ENCODE peak calls at places on chromosomes 16 and 17, in four cellular contexts. One of them, this sample, is unnamed.

GRCh38 chr17:49230636-49231562 is at the start of gene PHOSPHO1:
- DNase-seq in IMR-90: peak; percentile 76
- DNase-seq in H1: peak; percentile 73
- DNase-seq in neural progenitor cell: peak; percentile 96
- DNase-seq in this sample: peak; percentile 56

GRCh38 chr17:58535431-58535830 is 21.0 kb upstream of the MTMR4 start:
- DNase-seq in IMR-90: peak; percentile 22
- DNase-seq in neural progenitor cell: no peak
- DNase-seq in H1: no peak
- DNase-seq in this sample: peak; percentile 42

GRCh38 chr16:80997139-80997798 is 9.4 kb downstream of the CMC2 start:
- DNase-seq in neural progenitor cell: no peak
- DNase-seq in H1: no peak
- DNase-seq in IMR-90: no peak
- DNase-seq in this sample: peak; percentile 36

GRCh38 chr17:74514632-74515035 is 16.6 kb downstream of the CD300LB start:
- DNase-seq in neural progenitor cell: no peak
- DNase-seq in IMR-90: no peak
- DNase-seq in H1: no peak
- DNase-seq in this sample: no peak

GRCh38 chr16:81716478-81717210 is 62.4 kb upstream of the PLCG2 start:
- DNase-seq in neural progenitor cell: no peak
- DNase-seq in H1: no peak
- DNase-seq in IMR-90: no peak
- DNase-seq in this sample: no peak

GRCh38 chr16:49193596-49193995 is 88.0 kb downstream of the CBLN1 start:
- DNase-seq in IMR-90: no peak
- DNase-seq in neural progenitor cell: no peak
- DNase-seq in H1: no peak
- DNase-seq in this sample: no peak

GRCh38 chr16:71956500-71956899 is 43.7 kb downstream of the PKD1L3 start:
- DNase-seq in neural progenitor cell: no peak
- DNase-seq in IMR-90: no peak
- DNase-seq in H1: no peak
- DNase-seq in this sample: no peak

GRCh38 chr16:87033021-87033471 is 284.1 kb downstream of the C16orf95 start:
- DNase-seq in neural progenitor cell: no peak
- DNase-seq in H1: no peak
- DNase-seq in IMR-90: no peak
- DNase-seq in this sample: no peak

GRCh38 chr16:82761236-82761635 is 134.5 kb downstream of the CDH13 start:
- DNase-seq in H1: no peak
- DNase-seq in IMR-90: peak; percentile 74
- DNase-seq in neural progenitor cell: no peak
- DNase-seq in this sample: peak; percentile 61

DNA sequence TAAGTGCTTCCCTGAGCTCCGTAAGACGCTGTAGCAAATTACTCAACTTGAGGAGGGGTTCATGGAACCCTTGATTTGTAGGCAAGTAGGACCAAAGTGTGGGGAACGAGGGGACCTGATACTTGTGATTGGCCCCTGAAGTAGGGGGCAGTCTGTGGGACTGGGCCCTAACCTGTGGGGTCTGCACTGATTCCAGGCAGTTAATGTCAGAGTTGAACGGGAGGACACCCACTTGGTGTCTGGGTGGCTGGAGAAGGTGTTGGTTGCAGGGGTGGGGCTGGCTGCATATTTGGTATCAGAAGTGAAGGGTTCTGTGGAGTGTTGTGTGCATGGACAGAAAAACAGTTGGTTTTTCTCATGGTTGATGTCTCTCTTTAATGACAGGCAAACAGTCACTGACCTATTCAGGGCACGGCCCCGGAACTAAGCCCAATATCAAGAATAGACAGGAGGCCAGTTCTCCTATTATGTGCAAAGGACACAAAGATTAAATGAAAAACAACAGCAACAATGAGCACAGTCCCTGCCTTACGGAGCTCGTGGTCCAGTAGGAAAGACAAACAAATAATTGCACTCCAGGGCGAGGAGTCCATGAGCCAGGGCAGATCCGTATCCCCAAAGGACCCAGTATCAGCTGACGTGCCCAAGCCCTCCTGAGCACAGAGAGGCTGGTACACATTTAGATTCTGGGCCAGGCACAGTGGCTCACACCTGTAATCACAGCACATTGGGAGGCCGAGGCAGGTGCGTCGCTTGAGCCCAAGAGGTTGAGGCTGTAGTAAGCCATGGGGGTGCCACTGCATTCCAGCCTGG is 19.2 kb downstream of the MXRA7 start:
- DNase-seq in neural progenitor cell: no peak
- DNase-seq in IMR-90: no peak
- DNase-seq in H1: no peak
- DNase-seq in this sample: no peak
- H2AFZ ChIP-seq in neural progenitor cell: no peak overlapping the region
- H2AFZ ChIP-seq in IMR-90: no peak overlapping the region
- H2AFZ ChIP-seq in H1: no peak overlapping the region
- H2AFZ ChIP-seq in this sample: no peak overlapping the region

GRCh38 chr16:67014641-67015315 is 14.2 kb upstream of the CBFB start:
- DNase-seq in IMR-90: no peak
- DNase-seq in neural progenitor cell: no peak
- DNase-seq in H1: no peak
- DNase-seq in this sample: no peak
- H3K4me3 ChIP-seq in IMR-90: no peak overlapping the region
- H3K4me3 ChIP-seq in neural progenitor cell: peak overlapping the region; percentile 46
- H3K4me3 ChIP-seq in H1: peak overlapping the region; percentile 32
- H3K4me3 ChIP-seq in this sample: peak overlapping the region; percentile 45

GRCh38 chr16:58031016-58031800 is 5.7 kb downstream of the MMP15 start:
- DNase-seq in IMR-90: no peak
- DNase-seq in neural progenitor cell: no peak
- DNase-seq in H1: no peak
- DNase-seq in this sample: no peak

GRCh38 chr16:58030136-58030840 is 4.7 kb downstream of the MMP15 start:
- DNase-seq in neural progenitor cell: no peak
- DNase-seq in IMR-90: no peak
- DNase-seq in H1: no peak
- DNase-seq in this sample: no peak

GRCh38 chr16:58034786-58035185 is 9.2 kb downstream of the MMP15 start:
- DNase-seq in neural progenitor cell: no peak
- DNase-seq in H1: no peak
- DNase-seq in IMR-90: no peak
- DNase-seq in this sample: no peak

GRCh38 chr16:58034128-58034685 is 8.7 kb downstream of the MMP15 start:
- DNase-seq in IMR-90: no peak
- DNase-seq in neural progenitor cell: no peak
- DNase-seq in H1: no peak
- DNase-seq in this sample: no peak

GRCh38 chr16:58032710-58033293 is 7.2 kb downstream of the MMP15 start:
- DNase-seq in IMR-90: no peak
- DNase-seq in H1: no peak
- DNase-seq in neural progenitor cell: no peak
- DNase-seq in this sample: no peak
- H2AFZ ChIP-seq in IMR-90: no peak overlapping the region
- H2AFZ ChIP-seq in H1: no peak overlapping the region
- H2AFZ ChIP-seq in neural progenitor cell: no peak overlapping the region
- H2AFZ ChIP-seq in this sample: no peak overlapping the region

GRCh38 chr16:3690991-3691720 is 26.2 kb downstream of the TRAP1 start:
- DNase-seq in IMR-90: no peak
- DNase-seq in neural progenitor cell: no peak
- DNase-seq in H1: no peak
- DNase-seq in this sample: no peak

GRCh38 chr16:3687792-3688191 is 29.5 kb downstream of the TRAP1 start:
- DNase-seq in H1: no peak
- DNase-seq in IMR-90: no peak
- DNase-seq in neural progenitor cell: no peak
- DNase-seq in this sample: no peak

GRCh38 chr16:3689731-3690130 is 27.6 kb downstream of the TRAP1 start:
- DNase-seq in H1: no peak
- DNase-seq in IMR-90: no peak
- DNase-seq in neural progenitor cell: no peak
- DNase-seq in this sample: no peak

GRCh38 chr16:3691778-3692177 is 25.5 kb downstream of the TRAP1 start:
- DNase-seq in neural progenitor cell: no peak
- DNase-seq in IMR-90: no peak
- DNase-seq in H1: no peak
- DNase-seq in this sample: no peak

DNA sequence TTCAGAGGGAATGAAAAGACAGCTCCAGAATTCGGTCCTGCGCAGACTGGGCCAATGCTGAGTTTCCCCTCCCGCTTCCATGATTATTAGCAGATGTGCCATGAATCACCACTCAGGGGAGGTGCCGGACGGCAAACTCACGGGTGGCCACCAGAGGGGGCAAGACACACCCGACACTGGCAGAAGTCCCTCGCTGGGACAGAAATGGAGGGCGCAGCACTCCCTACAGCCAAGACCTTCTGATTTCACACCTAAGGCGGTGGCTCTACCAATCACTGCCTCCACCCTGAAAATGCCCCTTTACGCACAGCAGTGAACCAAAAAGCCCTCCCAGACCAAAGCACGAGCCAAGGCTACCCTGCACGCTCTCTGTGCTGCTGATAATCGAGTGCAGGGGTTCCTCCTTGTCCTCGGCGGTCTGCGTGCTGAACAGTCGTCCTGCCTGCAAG is 26.8 kb downstream of the TRAP1 start:
- DNase-seq in neural progenitor cell: peak; percentile 84
- DNase-seq in H1: peak; percentile 78
- DNase-seq in IMR-90: peak; percentile 94
- DNase-seq in this sample: peak; percentile 80
- H3K4me3 ChIP-seq in neural progenitor cell: no peak overlapping the region
- H3K4me3 ChIP-seq in H1: no peak overlapping the region
- H3K4me3 ChIP-seq in IMR-90: no peak overlapping the region
- H3K4me3 ChIP-seq in this sample: no peak overlapping the region

DNA sequence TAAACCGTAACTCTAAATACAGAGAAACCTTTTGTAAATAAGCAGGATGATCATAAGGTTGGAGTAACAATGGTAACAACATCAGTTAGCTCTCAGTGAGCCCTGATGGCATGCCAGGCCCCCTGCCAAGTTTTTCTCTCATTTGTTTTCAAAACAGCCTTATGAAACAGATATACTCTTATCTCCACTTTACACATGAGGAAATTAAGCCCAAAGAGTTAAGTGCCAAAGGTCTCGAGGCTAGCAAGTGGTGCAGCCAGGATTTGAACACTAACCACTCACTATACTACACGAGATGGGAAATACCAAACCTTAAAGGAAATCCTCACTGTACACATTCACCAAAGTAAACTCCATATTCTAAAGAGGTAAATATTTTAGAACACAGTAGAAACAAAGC is 15.0 kb downstream of the USP31 start:
- DNase-seq in IMR-90: no peak
- DNase-seq in H1: no peak
- DNase-seq in neural progenitor cell: no peak
- DNase-seq in this sample: no peak
- H2AFZ ChIP-seq in IMR-90: no peak overlapping the region
- H2AFZ ChIP-seq in H1: no peak overlapping the region
- H2AFZ ChIP-seq in neural progenitor cell: no peak overlapping the region
- H2AFZ ChIP-seq in this sample: no peak overlapping the region

GRCh38 chr17:67492824-67493490 is 115.9 kb downstream of the PITPNC1 start:
- DNase-seq in IMR-90: peak; percentile 31
- DNase-seq in H1: no peak
- DNase-seq in neural progenitor cell: no peak
- DNase-seq in this sample: peak; percentile 57
- H3K4me3 ChIP-seq in IMR-90: no peak overlapping the region
- H3K4me3 ChIP-seq in H1: no peak overlapping the region
- H3K4me3 ChIP-seq in neural progenitor cell: no peak overlapping the region
- H3K4me3 ChIP-seq in this sample: peak overlapping the region; percentile 43

This sample was measured in astrocyte.